ENCODE peak calls at places on chromosomes 16 and 17, in five cellular contexts. N is heart left ventricle, D is IMR-90, W is BE2C, X is adrenal gland. I is an unnamed sample. For H3K36me3, the result is how much of the 10 kb centered on the place peaks cover.

GRCh38 chr16:85562102-85562786 is 50.9 kb upstream of the GSE1 start:
- DNase-seq in N (no peak), D (no peak), W (no peak), X (no peak), I (peak)

GRCh38 chr16:74029122-74029805 is 267.4 kb upstream of the PSMD7 start:
- DNase-seq in W (no peak), X (no peak), D (no peak), N (no peak), I (no peak)

GRCh38 chr16:73171380-73171779 is 123.5 kb upstream of the ZFHX3 start:
- DNase-seq in W (no peak), D (no peak), X (no peak), N (no peak), I (no peak)

GRCh38 chr16:66661210-66661560 is 35.4 kb downstream of the CMTM4 start:
- DNase-seq in W (peak), X (no peak), D (no peak), N (no peak), I (no peak)

GRCh38 chr16:2985893-2986355 is 5.7 kb upstream of the PKMYT1 start:
- DNase-seq in D (no peak), X (no peak), W (no peak), N (peak), I (no peak)

GRCh38 chr16:69351309-69352027 is at the start of gene TMED6:
- DNase-seq in D (no peak), N (no peak), W (no peak), X (no peak), I (peak)

GRCh38 chr17:63973930-63974593 is 1.3 kb upstream of the SCN4A start:
- DNase-seq in X (no peak), W (no peak), D (peak), N (no peak), I (no peak)

GRCh38 chr17:67993153-67993997 is 2.9 kb downstream of the C17orf58 start:
- DNase-seq in X (peak), W (peak), N (peak), D (peak), I (peak)

DNA sequence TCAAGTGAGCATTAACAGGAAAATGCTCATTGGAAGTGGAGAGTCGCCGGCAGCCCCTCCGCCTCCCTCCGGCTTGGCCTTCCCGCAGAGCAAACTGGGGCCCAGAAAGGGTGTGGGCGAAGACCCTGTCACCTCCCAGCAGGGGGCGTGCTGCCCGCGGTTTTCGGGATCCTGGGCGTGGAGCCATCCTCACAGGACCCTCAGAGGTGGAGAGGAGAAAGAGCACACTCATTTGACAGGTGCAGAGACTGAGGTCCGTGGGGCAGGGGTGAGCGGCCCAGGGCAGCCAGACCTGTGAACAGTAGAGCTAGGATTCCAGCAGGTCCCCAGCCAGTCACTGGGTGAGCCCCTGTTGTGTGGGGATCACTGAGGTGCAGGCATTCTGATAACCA is 1002.9 kb downstream of the KCNJ18 start:
- DNase-seq in D (no peak), X (no peak), W (no peak), N (no peak), I (peak)
- TF ChIP-seq CTCF in D (no peak), X (no peak), W (no peak), N (no peak), I (no peak)

DNA sequence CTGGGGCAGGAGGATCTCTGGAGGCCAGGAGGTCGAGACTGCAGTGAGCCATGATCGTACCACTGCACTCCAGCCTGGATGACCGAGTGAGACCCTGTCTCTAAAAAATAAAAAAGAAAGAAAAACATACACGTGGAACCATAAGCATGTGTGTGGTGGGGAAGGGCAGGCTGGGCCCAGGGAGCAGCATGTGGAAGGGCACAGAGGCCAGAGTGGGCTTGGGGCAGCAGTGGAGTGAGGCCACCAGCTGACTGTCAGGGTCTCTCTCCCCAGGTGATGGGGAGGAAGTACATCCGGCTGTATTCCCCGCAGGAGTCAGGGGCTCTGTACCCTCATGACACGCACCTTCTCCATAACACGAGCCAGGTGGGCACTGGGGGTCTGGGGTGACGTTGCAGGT is 16.8 kb downstream of the KDM8 start:
- DNase-seq in X (no peak), W (no peak), D (no peak), N (peak), I (no peak)
- H3K36me3 ChIP-seq in X (under half), W (under half), D (under half), N (under half), I (under half)

DNA sequence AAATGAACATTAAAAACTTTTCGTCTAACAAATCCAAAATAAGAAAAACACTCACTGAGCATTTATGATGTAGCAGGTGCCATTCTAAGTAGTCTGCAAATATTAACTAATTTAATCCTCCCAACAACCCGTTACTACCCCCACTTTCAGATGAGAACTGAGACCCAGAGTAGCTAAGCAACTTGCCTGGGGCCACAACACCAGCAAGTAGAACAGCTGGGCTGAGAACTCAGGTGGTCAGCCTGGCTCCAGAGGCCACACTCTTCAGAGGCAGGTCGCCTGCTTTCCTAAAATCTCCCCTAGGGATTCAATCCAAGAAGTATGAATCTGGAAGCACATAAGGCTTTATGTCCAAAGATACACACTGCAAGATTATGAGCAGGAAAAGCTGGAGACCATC is 6.2 kb downstream of the MBTPS1 start:
- DNase-seq in D (no peak), N (no peak), X (no peak), W (no peak), I (no peak)
- TF ChIP-seq CTCF in D (no peak), N (no peak), X (no peak), W (no peak), I (no peak)

GRCh38 chr16:68344252-68344651 is 33.4 kb downstream of the PRMT7 start:
- DNase-seq in W (no peak), X (no peak), N (peak), D (no peak), I (no peak)
- H3K36me3 ChIP-seq in W (half or more), X (half or more), N (under half), D (half or more), I (under half)

DNA sequence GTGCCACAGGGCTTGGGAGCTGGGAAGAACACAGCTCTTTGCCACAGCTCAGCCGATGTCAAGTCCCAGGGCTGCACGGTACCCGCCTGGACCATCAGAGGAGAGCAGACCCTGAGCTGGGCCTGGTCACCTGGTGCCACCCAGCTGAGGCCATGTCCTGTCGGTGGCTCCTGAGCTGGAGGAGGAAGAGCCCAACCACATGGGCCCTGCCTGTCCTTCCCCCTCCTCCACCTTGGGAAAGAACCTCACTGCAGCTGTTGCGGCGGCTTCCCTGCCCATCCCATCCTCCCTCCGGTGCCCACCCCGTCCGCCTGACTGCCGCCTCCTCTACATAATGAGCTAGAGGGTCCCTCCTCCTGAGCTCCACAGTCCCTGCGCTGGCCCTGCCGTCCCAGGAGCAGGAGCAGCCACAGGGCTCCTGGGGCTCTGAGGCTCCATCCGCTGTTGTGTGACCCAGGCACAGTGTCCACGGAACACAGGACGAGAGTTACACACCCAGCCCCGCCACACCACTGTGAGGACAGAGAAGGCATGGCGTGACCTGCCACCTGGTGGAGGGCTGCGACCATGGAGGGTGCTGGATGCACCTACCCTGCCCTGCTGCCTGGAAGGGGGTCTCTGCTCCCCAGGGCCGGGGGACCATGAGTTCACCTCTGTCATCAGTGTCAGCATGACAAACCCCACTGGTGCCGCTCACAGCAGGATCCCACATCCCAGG is 21.4 kb upstream of the CHMP6 start:
- DNase-seq in X (no peak), N (peak), W (peak), D (no peak), I (peak)
- TF ChIP-seq CTCF in X (peak), N (peak), W (peak), D (peak), I (peak)

I was measured in Caco-2.